ENCODE peak calls at places on chromosome 15, in seven cellular contexts. One of them, this sample, is unnamed.

GRCh38 chr15:55627730-55628368 is 39.7 kb upstream of the PYGO1 start:
- DNase-seq in HCT116: peak; percentile 92
- DNase-seq in erythroblast: peak; percentile 35
- DNase-seq in heart left ventricle: no peak
- DNase-seq in A549: peak; percentile 92
- DNase-seq in stomach: peak; percentile 38
- DNase-seq in adrenal gland: peak; percentile 84
- DNase-seq in this sample: peak; percentile 46

GRCh38 chr15:42059661-42060476 is 34.5 kb downstream of the PLA2G4D start:
- DNase-seq in stomach: peak; percentile 77
- DNase-seq in A549: peak; percentile 48
- DNase-seq in erythroblast: peak; percentile 79
- DNase-seq in heart left ventricle: no peak
- DNase-seq in HCT116: no peak
- DNase-seq in adrenal gland: peak; percentile 55
- DNase-seq in this sample: no peak

GRCh38 chr15:45287400-45287799 is 35.4 kb downstream of the SLC28A2 start:
- DNase-seq in stomach: no peak
- DNase-seq in heart left ventricle: no peak
- DNase-seq in A549: no peak
- DNase-seq in erythroblast: no peak
- DNase-seq in HCT116: no peak
- DNase-seq in adrenal gland: no peak
- DNase-seq in this sample: no peak

GRCh38 chr15:80436511-80437307 is 32.5 kb downstream of the ARNT2 start:
- DNase-seq in erythroblast: no peak
- DNase-seq in heart left ventricle: no peak
- DNase-seq in adrenal gland: no peak
- DNase-seq in stomach: peak; percentile 34
- DNase-seq in A549: peak; percentile 77
- DNase-seq in HCT116: peak; percentile 70
- DNase-seq in this sample: peak; percentile 45

GRCh38 chr15:85872125-85872524 is 77.4 kb upstream of the KLHL25 start:
- DNase-seq in erythroblast: no peak
- DNase-seq in stomach: no peak
- DNase-seq in HCT116: no peak
- DNase-seq in A549: no peak
- DNase-seq in heart left ventricle: no peak
- DNase-seq in adrenal gland: no peak
- DNase-seq in this sample: no peak

GRCh38 chr15:39666671-39667070 is 85.8 kb downstream of the THBS1 start:
- DNase-seq in erythroblast: no peak
- DNase-seq in HCT116: no peak
- DNase-seq in heart left ventricle: no peak
- DNase-seq in stomach: no peak
- DNase-seq in A549: no peak
- DNase-seq in adrenal gland: no peak
- DNase-seq in this sample: no peak

GRCh38 chr15:30827625-30828303 is 76.0 kb upstream of the FAN1 start:
- DNase-seq in heart left ventricle: no peak
- DNase-seq in stomach: no peak
- DNase-seq in erythroblast: no peak
- DNase-seq in A549: peak; percentile 29
- DNase-seq in adrenal gland: no peak
- DNase-seq in HCT116: no peak
- DNase-seq in this sample: no peak

GRCh38 chr15:45759910-45760309 is 125.1 kb downstream of the SQOR start:
- DNase-seq in erythroblast: no peak
- DNase-seq in A549: no peak
- DNase-seq in adrenal gland: no peak
- DNase-seq in stomach: no peak
- DNase-seq in HCT116: no peak
- DNase-seq in heart left ventricle: no peak
- DNase-seq in this sample: no peak

GRCh38 chr15:60614028-60614427 is 135.1 kb upstream of the ICE2 start:
- DNase-seq in HCT116: no peak
- DNase-seq in adrenal gland: no peak
- DNase-seq in heart left ventricle: no peak
- DNase-seq in stomach: no peak
- DNase-seq in A549: no peak
- DNase-seq in erythroblast: peak; percentile 13
- DNase-seq in this sample: no peak

GRCh38 chr15:57618325-57618724 is 26.6 kb downstream of the MYZAP start:
- DNase-seq in HCT116: no peak
- DNase-seq in stomach: no peak
- DNase-seq in adrenal gland: no peak
- DNase-seq in heart left ventricle: no peak
- DNase-seq in erythroblast: no peak
- DNase-seq in A549: no peak
- DNase-seq in this sample: no peak

GRCh38 chr15:60589253-60589652 is 110.3 kb upstream of the ICE2 start:
- DNase-seq in stomach: no peak
- DNase-seq in A549: no peak
- DNase-seq in erythroblast: no peak
- DNase-seq in heart left ventricle: no peak
- DNase-seq in adrenal gland: peak; percentile 53
- DNase-seq in HCT116: no peak
- DNase-seq in this sample: no peak

GRCh38 chr15:96335429-96335807 is 4.9 kb downstream of the NR2F2 start:
- DNase-seq in stomach: no peak
- DNase-seq in heart left ventricle: no peak
- DNase-seq in adrenal gland: no peak
- DNase-seq in erythroblast: no peak
- DNase-seq in A549: no peak
- DNase-seq in HCT116: no peak
- DNase-seq in this sample: no peak

GRCh38 chr15:69321041-69321554 is 22.4 kb downstream of the PAQR5 start:
- DNase-seq in heart left ventricle: no peak
- DNase-seq in stomach: no peak
- DNase-seq in adrenal gland: no peak
- DNase-seq in erythroblast: peak; percentile 31
- DNase-seq in A549: no peak
- DNase-seq in HCT116: no peak
- DNase-seq in this sample: no peak

GRCh38 chr15:38864827-38865604 is 300.4 kb upstream of the RASGRP1 start:
- DNase-seq in HCT116: no peak
- DNase-seq in erythroblast: no peak
- DNase-seq in stomach: no peak
- DNase-seq in adrenal gland: no peak
- DNase-seq in A549: no peak
- DNase-seq in heart left ventricle: peak; percentile 41
- DNase-seq in this sample: no peak

GRCh38 chr15:29110176-29110575 is 159.4 kb downstream of the NSMCE3 start:
- DNase-seq in stomach: no peak
- DNase-seq in A549: no peak
- DNase-seq in erythroblast: no peak
- DNase-seq in adrenal gland: no peak
- DNase-seq in HCT116: no peak
- DNase-seq in heart left ventricle: no peak
- DNase-seq in this sample: no peak

GRCh38 chr15:89912674-89913396 is at the start of gene ARPIN:
- DNase-seq in A549: peak; percentile 63
- DNase-seq in heart left ventricle: peak; percentile 73
- DNase-seq in adrenal gland: peak; percentile 52
- DNase-seq in stomach: peak; percentile 65
- DNase-seq in HCT116: no peak
- DNase-seq in erythroblast: no peak
- DNase-seq in this sample: peak; percentile 47

GRCh38 chr15:78715439-78715838 is 74.4 kb upstream of the CHRNB4 start:
- DNase-seq in stomach: no peak
- DNase-seq in erythroblast: no peak
- DNase-seq in HCT116: peak; percentile 18
- DNase-seq in heart left ventricle: no peak
- DNase-seq in A549: no peak
- DNase-seq in adrenal gland: no peak
- DNase-seq in this sample: no peak

GRCh38 chr15:96171842-96172241 is 158.7 kb upstream of the NR2F2 start:
- DNase-seq in A549: peak; percentile 66
- DNase-seq in adrenal gland: no peak
- DNase-seq in stomach: no peak
- DNase-seq in HCT116: no peak
- DNase-seq in heart left ventricle: no peak
- DNase-seq in erythroblast: no peak
- DNase-seq in this sample: no peak

GRCh38 chr15:101167366-101167790 is 84.5 kb downstream of the CHSY1 start:
- DNase-seq in A549: no peak
- DNase-seq in erythroblast: no peak
- DNase-seq in HCT116: no peak
- DNase-seq in stomach: no peak
- DNase-seq in adrenal gland: no peak
- DNase-seq in heart left ventricle: no peak
- DNase-seq in this sample: no peak

GRCh38 chr15:45130291-45131000 is 652 bp downstream of the DUOX1 start:
- DNase-seq in HCT116: no peak
- DNase-seq in A549: no peak
- DNase-seq in adrenal gland: no peak
- DNase-seq in stomach: no peak
- DNase-seq in heart left ventricle: no peak
- DNase-seq in erythroblast: no peak
- DNase-seq in this sample: no peak

DNA sequence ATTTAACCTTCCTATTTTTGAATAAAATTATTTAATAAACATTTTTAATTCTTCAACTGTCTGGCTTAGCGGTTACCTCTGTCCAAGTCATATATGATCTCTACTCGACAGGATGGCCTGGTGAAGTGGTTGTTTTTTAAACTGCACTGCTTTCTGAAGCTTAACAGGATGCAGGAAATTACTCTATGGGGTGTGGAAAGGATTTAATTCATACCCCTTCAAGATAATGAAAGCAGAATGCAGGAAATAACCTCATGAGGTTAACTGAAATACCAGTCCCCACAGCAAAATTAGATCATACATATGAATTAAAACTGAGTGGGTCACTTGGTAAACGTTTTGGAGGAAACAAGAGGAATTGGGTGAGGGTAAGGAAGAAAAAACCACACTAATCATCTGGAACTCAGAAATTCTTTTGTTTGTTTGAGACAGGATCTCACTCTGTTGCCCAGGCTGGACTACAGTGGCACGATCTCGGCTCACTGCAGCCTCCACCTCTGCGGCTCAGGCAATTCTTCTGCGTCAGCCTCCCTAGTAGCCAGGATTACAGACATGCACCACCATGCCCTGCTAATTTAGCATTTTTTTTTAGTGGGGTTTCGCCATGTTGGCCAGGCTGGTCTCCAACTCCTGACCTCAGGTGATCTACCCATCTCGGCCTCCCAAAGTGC is 50.1 kb downstream of the LYSMD4 start:
- DNase-seq in A549: no peak
- DNase-seq in HCT116: no peak
- DNase-seq in heart left ventricle: no peak
- DNase-seq in stomach: no peak
- DNase-seq in adrenal gland: no peak
- DNase-seq in erythroblast: no peak
- DNase-seq in this sample: no peak
- TF ChIP-seq POLR2A in A549: no peak
- TF ChIP-seq POLR2A in HCT116: no peak
- TF ChIP-seq POLR2A in heart left ventricle: no peak
- TF ChIP-seq POLR2A in stomach: no peak
- TF ChIP-seq POLR2A in adrenal gland: no peak
- TF ChIP-seq POLR2A in erythroblast: no peak
- TF ChIP-seq POLR2A in this sample: no peak

GRCh38 chr15:51888593-51889195 is 59.2 kb downstream of the TMOD3 start:
- DNase-seq in erythroblast: peak; percentile 62
- DNase-seq in stomach: no peak
- DNase-seq in adrenal gland: no peak
- DNase-seq in HCT116: no peak
- DNase-seq in heart left ventricle: no peak
- DNase-seq in A549: peak; percentile 51
- DNase-seq in this sample: no peak
- TF ChIP-seq POLR2A in erythroblast: no peak
- TF ChIP-seq POLR2A in stomach: no peak
- TF ChIP-seq POLR2A in adrenal gland: no peak
- TF ChIP-seq POLR2A in HCT116: no peak
- TF ChIP-seq POLR2A in heart left ventricle: no peak
- TF ChIP-seq POLR2A in A549: no peak
- TF ChIP-seq POLR2A in this sample: no peak

GRCh38 chr15:43144512-43144911 is 11.1 kb downstream of the TMEM62 start:
- DNase-seq in stomach: no peak
- DNase-seq in erythroblast: no peak
- DNase-seq in adrenal gland: no peak
- DNase-seq in A549: no peak
- DNase-seq in HCT116: no peak
- DNase-seq in heart left ventricle: no peak
- DNase-seq in this sample: no peak
- TF ChIP-seq POLR2A in stomach: no peak
- TF ChIP-seq POLR2A in erythroblast: no peak
- TF ChIP-seq POLR2A in adrenal gland: no peak
- TF ChIP-seq POLR2A in A549: no peak
- TF ChIP-seq POLR2A in HCT116: no peak
- TF ChIP-seq POLR2A in heart left ventricle: no peak
- TF ChIP-seq POLR2A in this sample: no peak

GRCh38 chr15:98853161-98853560 is 154.4 kb downstream of the PGPEP1L start:
- DNase-seq in adrenal gland: peak; percentile 91
- DNase-seq in stomach: peak; percentile 90
- DNase-seq in heart left ventricle: peak; percentile 87
- DNase-seq in erythroblast: peak; percentile 93
- DNase-seq in HCT116: peak; percentile 81
- DNase-seq in A549: peak; percentile 93
- DNase-seq in this sample: peak; percentile 46
- TF ChIP-seq POLR2A in adrenal gland: peak; percentile 92
- TF ChIP-seq POLR2A in stomach: no peak
- TF ChIP-seq POLR2A in heart left ventricle: peak; percentile 14
- TF ChIP-seq POLR2A in erythroblast: peak; percentile 23
- TF ChIP-seq POLR2A in HCT116: no peak
- TF ChIP-seq POLR2A in A549: no peak
- TF ChIP-seq POLR2A in this sample: no peak

GRCh38 chr15:75836953-75837321 is 6.3 kb upstream of the UBE2Q2 start:
- DNase-seq in heart left ventricle: no peak
- DNase-seq in A549: peak; percentile 36
- DNase-seq in stomach: no peak
- DNase-seq in adrenal gland: no peak
- DNase-seq in HCT116: no peak
- DNase-seq in erythroblast: no peak
- DNase-seq in this sample: peak; percentile 47
- TF ChIP-seq POLR2A in heart left ventricle: no peak
- TF ChIP-seq POLR2A in A549: no peak
- TF ChIP-seq POLR2A in stomach: no peak
- TF ChIP-seq POLR2A in adrenal gland: no peak
- TF ChIP-seq POLR2A in HCT116: no peak
- TF ChIP-seq POLR2A in erythroblast: no peak
- TF ChIP-seq POLR2A in this sample: no peak

This sample was measured in H54.